ENCODE peak calls at places on chromosomes 16 and 17, in ten cellular contexts. H is testis; I is colonic mucosa; T is activated CD4-positive, alpha-beta T cell treated with anti-CD3 and anti-CD28 coated beads, Interleukin-2, amount 10 ng/mL, durations not matched to agents 7 days and 5 days; O is stimulated activated CD4-positive, alpha-beta T cell treated with anti-CD3 and anti-CD28 coated beads, TNF-alpha, amount 100 ng/mL, for 1 hour; P is T follicular helper cell; Q is EL; B is glomerular endothelial cell; R is T-helper 2 cell; E is NCI-H2029. L is an unnamed sample.

GRCh38 chr17:46147167-46147749 is 46.0 kb downstream of the KANSL1 start:
- DNase-seq in H (no peak), I (no peak), T (no peak), O (no peak), P (no peak), Q (no peak), B (no peak), R (no peak), E (no peak), L (no peak)

GRCh38 chr17:59154335-59154720 is 658 bp downstream of the SKA2 start:
- DNase-seq in H (peak; percentile 57), I (peak; percentile 53), T (peak; percentile 55), O (peak; percentile 13), P (peak; percentile 8), Q (peak; percentile 61), B (no peak), R (peak; percentile 13), E (peak; percentile 43), L (no peak)

GRCh38 chr16:674968-675883 is at the start of gene RHBDL1:
- DNase-seq in H (no peak), I (no peak), T (no peak), O (no peak), P (no peak), Q (peak; percentile 44), B (no peak), R (no peak), E (no peak), L (no peak)

GRCh38 chr17:73291260-73291801 is 20.5 kb downstream of the CDC42EP4 start:
- DNase-seq in H (no peak), I (peak; percentile 73), T (no peak), O (no peak), P (no peak), Q (peak; percentile 98), B (no peak), R (no peak), E (no peak), L (no peak)

GRCh38 chr16:78122774-78123315 is 23.4 kb downstream of the WWOX start:
- DNase-seq in H (peak; percentile 56), I (no peak), T (peak; percentile 14), O (no peak), P (no peak), Q (peak; percentile 50), B (peak; percentile 27), R (no peak), E (peak; percentile 51), L (peak; percentile 86)

GRCh38 chr17:43768382-43768781 is 9.8 kb upstream of the SOST start:
- DNase-seq in H (peak; percentile 57), I (peak; percentile 66), T (no peak), O (no peak), P (no peak), Q (no peak), B (no peak), R (no peak), E (no peak), L (no peak)

GRCh38 chr16:12538667-12539081 is 265.0 kb downstream of the CPPED1 start:
- DNase-seq in H (no peak), I (no peak), T (no peak), O (no peak), P (no peak), Q (no peak), B (no peak), R (no peak), E (no peak), L (peak; percentile 54)

GRCh38 chr17:82230627-82231311 is 1.9 kb downstream of the SLC16A3 start:
- DNase-seq in H (peak; percentile 92), I (peak; percentile 95), T (peak; percentile 62), O (no peak), P (no peak), Q (peak; percentile 95), B (no peak), R (no peak), E (no peak), L (peak; percentile 56)

GRCh38 chr17:40032322-40033320 is 17.4 kb downstream of the CSF3 start:
- DNase-seq in H (no peak), I (peak; percentile 89), T (no peak), O (no peak), P (no peak), Q (no peak), B (no peak), R (no peak), E (no peak), L (no peak)